ENCODE peak calls at places on chromosomes 12 and 14, in four cellular contexts. W is stimulated activated CD4-positive, alpha-beta T cell treated with anti-CD3 and anti-CD28 coated beads, Interleukin-4, amount 100 ng/mL, for 1 hour; V is breast epithelium; T is right atrium auricular region. N is an unnamed sample.

GRCh38 chr14:95465358-95465757 is 51.1 kb downstream of the SYNE3 start:
- DNase-seq in W (no peak), T (no peak), V (no peak), N (no peak)

GRCh38 chr12:40222247-40222646 is 2.5 kb upstream of the LRRK2 start:
- DNase-seq in T (no peak), W (no peak), V (no peak), N (no peak)

GRCh38 chr14:93712838-93713724 is 75.2 kb downstream of the PRIMA1 start:
- DNase-seq in T (peak), W (no peak), V (peak), N (peak)

GRCh38 chr12:32603858-32604257 is 75.2 kb upstream of the DNM1L start:
- DNase-seq in W (no peak), V (no peak), T (no peak), N (no peak)

GRCh38 chr12:16121953-16122352 is 155.5 kb downstream of the SLC15A5 start:
- DNase-seq in T (no peak), V (no peak), W (no peak), N (peak)

GRCh38 chr12:71848212-71848611 is 8.7 kb downstream of the TBC1D15 start:
- DNase-seq in T (no peak), W (no peak), V (no peak), N (no peak)

GRCh38 chr14:71212093-71212492 is 304.8 kb downstream of the PCNX1 start:
- DNase-seq in W (no peak), V (no peak), T (no peak), N (no peak)

GRCh38 chr14:94337274-94337673 is 14.1 kb upstream of the SERPINA6 start:
- DNase-seq in T (no peak), V (no peak), W (no peak), N (no peak)

GRCh38 chr14:102591372-102591943 is 991 bp upstream of the RCOR1 start:
- DNase-seq in V (peak), W (peak), T (no peak), N (peak)

GRCh38 chr12:6435941-6436715 is 8.6 kb upstream of the CD27 start:
- DNase-seq in T (no peak), V (no peak), W (no peak), N (peak)

GRCh38 chr12:12819752-12820311 is 6.7 kb downstream of the DDX47 start:
- DNase-seq in V (no peak), W (no peak), T (no peak), N (no peak)

GRCh38 chr12:124032265-124032886 is 59.4 kb downstream of the ZNF664 start:
- DNase-seq in T (no peak), W (no peak), V (peak), N (peak)

GRCh38 chr14:54547583-54547982 is 19.3 kb upstream of the SAMD4A start:
- DNase-seq in V (no peak), T (no peak), W (no peak), N (no peak)

GRCh38 chr14:88210426-88210825 is 112.6 kb downstream of the KCNK10 start:
- DNase-seq in W (no peak), V (no peak), T (no peak), N (no peak)

GRCh38 chr12:27814851-27815591 is 35.0 kb upstream of the MANSC4 start:
- DNase-seq in V (no peak), W (no peak), T (no peak), N (peak)

GRCh38 chr14:52801014-52801708 is 9.8 kb upstream of the GNPNAT1 start:
- DNase-seq in T (no peak), V (no peak), W (no peak), N (no peak)

GRCh38 chr12:58176296-58176869 is 235.0 kb downstream of the ATP23 start:
- DNase-seq in W (no peak), T (no peak), V (no peak), N (peak)

GRCh38 chr12:40063424-40063823 is 42.5 kb downstream of the SLC2A13 start:
- DNase-seq in V (no peak), T (no peak), W (no peak), N (no peak)

GRCh38 chr12:114411081-114411836 is 5.3 kb upstream of the TBX5 start:
- DNase-seq in T (no peak), W (no peak), V (no peak), N (no peak)

GRCh38 chr12:124588689-124589318 is 21.4 kb upstream of the NCOR2 start:
- DNase-seq in W (peak), V (no peak), T (peak), N (no peak)

GRCh38 chr12:113643575-113643974 is 171.9 kb upstream of the LHX5 start:
- DNase-seq in V (no peak), T (no peak), W (no peak), N (no peak)

GRCh38 chr12:14843425-14843887 is at the start of gene ART4:
- DNase-seq in W (no peak), T (peak), V (no peak), N (no peak)

GRCh38 chr12:43882578-43883178 is 46.8 kb downstream of the TMEM117 start:
- DNase-seq in V (no peak), T (no peak), W (no peak), N (no peak)

GRCh38 chr14:58876613-58877012 is 238.9 kb downstream of the DACT1 start:
- DNase-seq in W (no peak), T (no peak), V (no peak), N (no peak)

GRCh38 chr12:47767197-47767724 is 5.8 kb upstream of the SLC48A1 start:
- DNase-seq in T (no peak), W (peak), V (no peak), N (peak)

GRCh38 chr12:26746315-26746714 is 86.7 kb downstream of the ITPR2 start:
- DNase-seq in V (no peak), W (no peak), T (no peak), N (no peak)

GRCh38 chr12:25051171-25051570 is 102.3 kb upstream of the BCAT1 start:
- DNase-seq in V (no peak), W (no peak), T (no peak), N (no peak)

GRCh38 chr14:49769171-49769570 is 1.2 kb downstream of the KLHDC2 start:
- DNase-seq in T (no peak), W (no peak), V (no peak), N (no peak)

GRCh38 chr12:116538682-116539264 is 20.4 kb upstream of the MAP1LC3B2 start:
- DNase-seq in V (no peak), W (no peak), T (no peak), N (no peak)

N was measured in endodermal cell.